ENCODE peak calls at places on chromosomes 6 and 20, in seven cellular contexts. R is cardiac muscle cell, B is tibial nerve, C is psoas muscle, P is lower lobe of right lung, M is fibroblast of lung, E is ascending aorta. Q is an unnamed sample. For H3K4me1, the result is how much of the 10 kb centered on the place peaks cover.

GRCh38 chr20:54093423-54094267 is 23.3 kb upstream of the BCAS1 start:
- DNase-seq in B (no peak), E (no peak), P (no peak), M (no peak), R (no peak), C (no peak), Q (no peak)

GRCh38 chr6:118668761-118669411 is 17.5 kb upstream of the CEP85L start:
- DNase-seq in M (peak), B (no peak), R (peak), C (no peak), P (no peak), E (no peak), Q (no peak)

GRCh38 chr20:16711859-16712258 is 18.0 kb upstream of the SNRPB2 start:
- DNase-seq in M (no peak), C (no peak), P (no peak), R (peak), B (no peak), E (no peak), Q (no peak)

GRCh38 chr6:121335111-121336008 is 1.1 kb upstream of the TBC1D32 start:
- DNase-seq in B (no peak), C (no peak), E (no peak), R (peak), M (peak), P (no peak), Q (no peak)

GRCh38 chr6:28206527-28207243 is 18.4 kb upstream of the ZSCAN9 start:
- DNase-seq in M (peak), R (no peak), C (no peak), B (no peak), P (no peak), E (no peak), Q (no peak)

GRCh38 chr6:56911847-56912246 is 43.1 kb upstream of the BEND6 start:
- DNase-seq in E (no peak), C (no peak), B (no peak), M (peak), R (peak), P (no peak), Q (peak)

GRCh38 chr6:137491478-137491877 is 2.7 kb downstream of the OLIG3 start:
- DNase-seq in E (no peak), P (no peak), M (no peak), R (no peak), B (no peak), C (no peak), Q (no peak)

GRCh38 chr6:42790549-42791181 is 8.8 kb downstream of the BICRAL start:
- DNase-seq in E (no peak), M (no peak), P (no peak), C (no peak), B (no peak), R (no peak), Q (no peak)

GRCh38 chr6:17994019-17994418 is 6.6 kb upstream of the KIF13A start:
- DNase-seq in C (no peak), P (no peak), B (no peak), M (peak), R (peak), E (no peak), Q (no peak)

GRCh38 chr6:104623052-104623690 is 236.5 kb downstream of the HACE1 start:
- DNase-seq in E (no peak), P (no peak), R (peak), C (no peak), B (no peak), M (no peak), Q (peak)

GRCh38 chr20:5369622-5370021 is 52.9 kb upstream of the PROKR2 start:
- DNase-seq in R (no peak), M (no peak), B (no peak), P (no peak), E (no peak), C (no peak), Q (no peak)

GRCh38 chr20:61951695-61952533 is 113.8 kb downstream of the TAF4 start:
- DNase-seq in E (peak), M (peak), P (peak), C (no peak), B (no peak), R (peak), Q (no peak)

GRCh38 chr6:21987501-21987957 is 309.3 kb downstream of the PRL start:
- DNase-seq in C (peak), R (peak), P (peak), B (peak), M (peak), E (peak), Q (peak)

GRCh38 chr20:33074675-33075074 is 4.8 kb upstream of the BPIFB4 start:
- DNase-seq in C (no peak), P (no peak), M (no peak), E (no peak), R (no peak), B (no peak), Q (no peak)

GRCh38 chr20:33079267-33079666 is at the start of gene BPIFB4:
- DNase-seq in P (no peak), E (no peak), C (no peak), R (peak), M (peak), B (no peak), Q (no peak)

GRCh38 chr20:33075281-33075680 is 4.2 kb upstream of the BPIFB4 start:
- DNase-seq in C (no peak), B (no peak), E (no peak), M (no peak), R (no peak), P (no peak), Q (no peak)

GRCh38 chr20:33072813-33073212 is 6.6 kb upstream of the BPIFB4 start:
- DNase-seq in P (no peak), C (no peak), B (no peak), E (no peak), M (no peak), R (no peak), Q (no peak)

GRCh38 chr20:33076662-33077398 is 2.6 kb upstream of the BPIFB4 start:
- DNase-seq in R (no peak), C (no peak), P (no peak), E (no peak), M (no peak), B (no peak), Q (no peak)
- TF ChIP-seq CTCF in R (peak), C (peak), P (no peak), E (no peak), M (peak), B (peak), Q (peak)

DNA sequence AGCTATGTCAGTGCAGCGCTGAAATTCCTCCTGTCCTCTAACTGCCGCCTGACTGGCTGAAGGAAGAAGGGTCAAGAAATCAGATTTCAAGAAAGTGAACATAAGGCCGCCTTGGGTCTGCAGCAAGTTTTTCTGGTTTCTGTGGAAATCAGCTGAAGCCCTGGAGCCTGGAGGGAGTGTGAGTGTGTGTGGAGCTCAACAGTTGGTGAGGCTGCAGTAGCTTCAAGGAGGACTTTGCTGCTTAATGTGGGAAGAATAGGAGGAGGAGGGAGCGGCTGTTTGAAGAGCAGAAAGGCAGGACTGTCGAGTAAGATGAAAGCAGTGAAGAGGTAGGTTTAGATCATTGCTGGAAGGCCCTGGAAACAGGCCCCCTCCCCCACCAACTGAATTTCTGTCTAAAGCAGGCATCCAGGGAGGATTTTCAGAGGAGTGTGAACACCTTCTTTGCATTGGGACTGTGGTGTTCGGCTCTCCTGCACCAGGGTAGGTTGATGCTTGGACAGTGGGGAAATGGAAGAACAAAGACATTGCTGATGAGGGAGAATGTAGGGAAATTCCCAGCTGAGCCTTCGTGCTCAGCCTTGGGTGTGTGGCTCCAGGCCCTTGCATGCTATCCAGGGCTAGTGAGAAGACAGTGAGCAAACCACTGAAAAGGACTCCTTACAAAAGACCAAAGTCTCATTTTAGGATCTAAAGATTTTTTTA is 79.5 kb upstream of the VSTM2L start:
- DNase-seq in P (no peak), B (no peak), C (no peak), M (peak), E (no peak), R (no peak), Q (peak)
- H3K27ac ChIP-seq in P (no peak), B (no peak), C (no peak), M (no peak), E (no peak), R (peak), Q (no peak)

DNA sequence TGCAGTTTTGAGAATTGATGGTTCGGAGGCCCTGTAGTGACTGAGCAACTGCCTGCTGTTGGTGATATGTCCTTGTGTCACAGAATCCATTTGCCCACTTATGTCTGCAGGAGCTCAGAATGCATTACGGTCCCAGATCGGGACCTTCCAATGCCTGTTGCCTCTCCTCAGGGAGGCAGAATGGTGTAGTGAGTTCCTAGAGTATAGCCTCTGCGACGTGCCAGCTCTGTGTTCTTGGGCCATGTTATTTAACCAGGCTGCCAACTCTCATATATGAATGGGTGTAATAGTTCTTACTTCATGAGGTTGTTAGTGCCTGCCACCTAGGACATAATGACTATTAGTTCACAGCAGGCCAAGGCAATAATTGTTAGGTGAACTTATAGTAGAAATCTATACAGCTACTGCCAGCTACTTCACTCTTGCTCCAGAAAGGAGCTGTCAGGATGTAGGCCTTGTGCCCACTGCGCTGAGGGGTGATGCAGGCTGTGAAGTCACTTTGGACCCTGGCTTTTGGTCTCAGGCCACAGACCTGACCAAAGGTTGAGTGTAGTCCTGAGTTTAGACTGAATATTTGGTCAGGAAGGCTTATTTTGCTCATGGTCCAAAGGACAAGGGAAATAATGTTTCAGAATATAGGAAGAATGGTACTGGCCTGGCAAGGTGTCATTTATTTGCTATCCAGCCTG is 82.1 kb downstream of the ASXL1 start:
- DNase-seq in M (no peak), P (no peak), E (no peak), R (no peak), B (no peak), C (no peak), Q (no peak)
- H3K4me1 ChIP-seq in M (under half), P (under half), E (under half), R (under half), B (under half), C (under half), Q (under half)

DNA sequence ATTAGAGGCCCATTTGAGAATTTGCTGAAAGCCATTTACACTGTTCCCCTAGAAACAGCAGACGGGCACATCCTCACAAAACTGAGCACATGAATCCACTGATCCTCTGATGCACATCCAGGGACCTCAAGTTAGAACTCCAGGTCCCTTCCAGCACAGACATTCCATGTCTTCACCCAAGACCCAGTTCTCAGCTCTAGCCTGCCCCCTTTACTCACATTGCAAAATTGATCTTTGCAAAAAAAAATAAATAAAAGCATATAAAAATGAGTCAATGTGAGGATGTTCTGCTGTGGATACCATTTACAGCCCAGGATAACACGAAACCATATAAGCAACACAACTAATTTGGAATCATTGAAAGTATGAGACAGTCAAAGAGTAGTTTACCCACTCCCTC is 458.2 kb upstream of the JARID2 start:
- DNase-seq in E (no peak), C (no peak), R (no peak), P (no peak), B (no peak), M (no peak), Q (no peak)
- TF ChIP-seq CTCF in E (no peak), C (no peak), R (no peak), P (no peak), B (no peak), M (no peak), Q (no peak)

DNA sequence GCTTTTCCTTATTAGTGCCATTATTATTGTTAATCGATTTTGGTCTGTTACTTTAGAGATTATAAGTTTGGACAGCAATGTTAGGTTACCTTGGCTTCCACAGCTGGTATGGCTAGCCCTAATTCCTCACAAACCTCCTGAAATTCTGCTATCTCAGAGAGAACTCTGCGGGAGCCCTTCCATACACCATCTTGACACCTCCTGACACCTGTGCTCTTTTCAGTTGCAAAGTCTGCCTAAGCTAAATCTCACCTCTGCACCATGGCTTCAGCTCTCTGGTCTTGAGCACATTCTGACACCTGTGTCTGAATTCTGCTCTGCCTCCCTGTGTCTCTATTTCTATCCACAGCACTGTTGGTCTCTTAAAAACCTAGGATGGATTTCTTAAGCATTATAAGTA is 106.5 kb downstream of the DCDC2 start:
- DNase-seq in E (no peak), R (no peak), M (no peak), C (no peak), B (no peak), P (no peak), Q (no peak)
- H3K27ac ChIP-seq in E (no peak), R (no peak), M (no peak), C (no peak), B (no peak), P (no peak), Q (no peak)

GRCh38 chr20:46359233-46359751 is 47.1 kb downstream of the ELMO2 start:
- DNase-seq in C (no peak), E (no peak), M (no peak), B (no peak), R (no peak), P (no peak), Q (no peak)
- H3K4me1 ChIP-seq in C (half or more), E (under half), M (under half), B (under half), R (under half), P (half or more), Q (under half)

DNA sequence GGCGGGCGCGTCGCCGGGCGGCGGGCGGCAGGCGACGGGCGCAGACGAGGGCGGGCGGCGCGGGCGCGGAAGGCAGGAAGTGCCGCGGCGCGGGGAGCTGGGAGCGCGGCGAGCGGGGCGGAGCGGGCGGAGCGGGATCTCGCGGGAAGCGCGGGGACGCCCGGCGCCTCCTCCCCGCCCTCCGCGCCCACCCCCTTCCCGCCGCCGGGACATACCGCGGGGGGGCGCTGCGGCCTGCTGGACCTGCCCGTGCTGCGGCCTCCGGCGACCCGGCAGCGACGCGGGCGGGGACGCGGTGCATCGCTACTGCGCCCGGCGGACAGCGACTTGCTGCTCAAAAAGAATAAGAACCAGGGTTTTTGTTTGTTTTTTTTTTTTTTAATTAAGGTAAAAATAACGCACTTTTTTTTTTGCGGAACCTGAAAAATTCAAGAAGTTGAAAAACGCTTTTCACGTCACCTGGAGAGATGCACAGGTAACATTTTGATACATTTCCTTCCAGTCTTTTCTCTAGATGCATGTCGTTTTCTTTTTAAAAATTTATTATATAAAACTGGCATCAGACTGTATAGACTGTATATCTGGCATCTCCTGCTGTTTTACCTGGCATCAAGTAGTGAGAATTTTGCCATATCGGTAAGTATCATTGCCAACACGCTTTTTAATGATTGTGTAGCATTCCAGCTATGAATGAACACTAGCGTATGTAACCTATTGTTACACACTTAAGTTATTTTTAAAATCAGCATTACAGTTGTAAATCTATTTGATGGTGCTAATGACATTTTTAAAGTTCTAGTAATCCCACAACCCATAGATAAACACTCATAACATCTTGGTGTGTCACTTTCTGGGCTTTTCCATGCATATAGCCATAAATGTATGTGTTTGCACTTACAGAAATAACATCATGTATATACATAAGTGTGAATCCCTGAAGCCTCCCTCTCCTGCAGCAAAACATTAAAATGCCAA is at the start of gene CENPB:
- DNase-seq in B (peak), R (peak), E (peak), P (peak), M (peak), C (peak), Q (no peak)
- TF ChIP-seq CTCF in B (peak), R (peak), E (peak), P (peak), M (peak), C (peak), Q (peak)

DNA sequence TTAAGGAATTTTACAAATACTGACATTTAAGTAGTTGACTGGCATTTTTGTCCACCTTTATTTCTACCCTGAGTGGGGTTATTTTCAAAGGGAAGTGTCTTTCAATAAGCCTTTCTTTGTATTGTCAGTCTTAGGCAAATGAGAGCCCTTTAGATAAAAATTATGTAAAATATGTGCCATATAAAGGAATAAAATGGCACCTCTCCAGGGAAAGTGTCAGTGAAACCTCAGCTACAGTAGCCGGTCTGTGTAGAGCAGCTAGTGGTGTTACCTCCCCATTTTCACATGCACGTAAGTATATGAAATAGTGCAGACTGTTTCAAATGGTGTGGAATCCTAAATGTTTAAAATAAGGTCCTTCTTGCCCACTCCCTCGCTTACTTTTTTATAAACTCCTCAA is 5.0 kb downstream of the FAM217B start:
- DNase-seq in E (no peak), R (no peak), C (no peak), M (no peak), P (no peak), B (no peak), Q (no peak)
- H3K27ac ChIP-seq in E (no peak), R (peak), C (peak), M (no peak), P (no peak), B (peak), Q (no peak)

Q was measured in foreskin keratinocyte.